ENCODE peak calls at places on chromosomes 7 and 10, in eight cellular contexts. C is activated naive CD4-positive, alpha-beta T cell treated with anti-CD3 and anti-CD28 coated beads, Interleukin-2, amount 10 ng/mL, durations not matched to agents 7 days and 5 days; O is Daoy; I is HEK293T; M is T-cell; G is fibroblast of gingiva; V is aorta; W is NCI-H2081. E is an unnamed sample.

GRCh38 chr7:118029881-118030422 is 154.0 kb upstream of the LSM8 start:
- DNase-seq in C (no peak), O (no peak), W (peak), I (no peak), G (no peak), V (no peak), M (no peak), E (peak)

GRCh38 chr10:6267941-6268340 is 65.2 kb downstream of the PFKFB3 start:
- DNase-seq in I (no peak), M (no peak), G (no peak), O (no peak), C (no peak), W (no peak), V (no peak), E (no peak)

GRCh38 chr7:132472463-132473120 is 103.7 kb downstream of the PLXNA4 start:
- DNase-seq in O (peak), C (no peak), M (no peak), G (no peak), V (peak), W (no peak), I (peak), E (no peak)

GRCh38 chr7:50663396-50664102 is 98.3 kb upstream of the DDC start:
- DNase-seq in W (no peak), C (no peak), V (no peak), O (no peak), I (no peak), G (no peak), M (no peak), E (no peak)

GRCh38 chr7:78279457-78279856 is 480.9 kb downstream of the PHTF2 start:
- DNase-seq in C (no peak), O (no peak), I (no peak), W (no peak), V (no peak), G (no peak), M (no peak), E (no peak)

GRCh38 chr10:119441151-119441821 is 101.2 kb downstream of the RGS10 start:
- DNase-seq in O (no peak), I (no peak), M (no peak), V (peak), C (no peak), G (peak), W (no peak), E (no peak)

GRCh38 chr10:119178371-119179119 is at the start of gene PRDX3:
- DNase-seq in I (peak), C (peak), M (peak), W (peak), V (peak), G (peak), O (peak), E (peak)

GRCh38 chr7:43879477-43879876 is 10.2 kb upstream of the MRPS24 start:
- DNase-seq in C (no peak), W (no peak), O (peak), V (no peak), M (no peak), G (peak), I (no peak), E (no peak)

GRCh38 chr7:27188666-27189559 is 3.9 kb upstream of the HOXA11 start:
- DNase-seq in W (no peak), M (peak), O (no peak), I (no peak), C (peak), G (no peak), V (peak), E (no peak)

GRCh38 chr10:10259013-10259412 is 758.7 kb upstream of the CELF2 start:
- DNase-seq in O (no peak), V (no peak), G (no peak), I (no peak), M (no peak), C (no peak), W (no peak), E (no peak)

GRCh38 chr10:99292159-99292558 is 37.0 kb upstream of the CNNM1 start:
- DNase-seq in C (no peak), M (no peak), W (no peak), O (no peak), V (no peak), G (peak), I (no peak), E (no peak)

GRCh38 chr7:132495931-132496330 is 80.3 kb downstream of the PLXNA4 start:
- DNase-seq in C (no peak), W (no peak), I (no peak), O (no peak), M (no peak), V (no peak), G (no peak), E (no peak)

GRCh38 chr10:69216577-69217118 is 3.5 kb upstream of the HKDC1 start:
- DNase-seq in I (no peak), W (no peak), M (no peak), C (no peak), V (no peak), G (no peak), O (no peak), E (no peak)

GRCh38 chr7:73721237-73721848 is 1.9 kb upstream of the STX1A start:
- DNase-seq in W (peak), C (no peak), G (peak), M (no peak), I (no peak), V (peak), O (peak), E (no peak)

GRCh38 chr7:33127085-33127484 is 2.3 kb upstream of the BBS9 start:
- DNase-seq in G (no peak), O (no peak), I (no peak), W (no peak), V (no peak), M (no peak), C (no peak), E (no peak)

GRCh38 chr7:45259966-45260646 is 102.5 kb downstream of the RAMP3 start:
- DNase-seq in C (peak), W (peak), G (no peak), I (peak), O (peak), M (peak), V (peak), E (peak)

E was measured in A673.